ENCODE peak calls at places on chromosome 19, in nine cellular contexts. One of them, this sample, is unnamed.

GRCh38 chr19:601310-601709 is 11.6 kb downstream of the HCN2 start:
- DNase-seq in epithelial cell of esophagus: no peak
- DNase-seq in cardiac fibroblast: no peak
- DNase-seq in pancreas: no peak
- DNase-seq in mucosa of descending colon: no peak
- DNase-seq in heart left ventricle: no peak
- DNase-seq in tibial nerve: no peak
- DNase-seq in fibroblast of lung: no peak
- DNase-seq in fibroblast of mammary gland: no peak
- DNase-seq in this sample: no peak

GRCh38 chr19:50415661-50416033 is 3.1 kb upstream of the SPIB start:
- DNase-seq in epithelial cell of esophagus: no peak
- DNase-seq in cardiac fibroblast: no peak
- DNase-seq in pancreas: no peak
- DNase-seq in mucosa of descending colon: peak
- DNase-seq in heart left ventricle: no peak
- DNase-seq in tibial nerve: no peak
- DNase-seq in fibroblast of lung: no peak
- DNase-seq in fibroblast of mammary gland: no peak
- DNase-seq in this sample: no peak

GRCh38 chr19:34474233-34474989 is 7.1 kb upstream of the WTIP start:
- DNase-seq in epithelial cell of esophagus: no peak
- DNase-seq in cardiac fibroblast: no peak
- DNase-seq in pancreas: no peak
- DNase-seq in mucosa of descending colon: no peak
- DNase-seq in heart left ventricle: no peak
- DNase-seq in tibial nerve: no peak
- DNase-seq in fibroblast of lung: no peak
- DNase-seq in fibroblast of mammary gland: peak
- DNase-seq in this sample: no peak

GRCh38 chr19:56969726-56970125 is 129.2 kb upstream of the PEG3 start:
- DNase-seq in epithelial cell of esophagus: no peak
- DNase-seq in cardiac fibroblast: no peak
- DNase-seq in pancreas: no peak
- DNase-seq in mucosa of descending colon: no peak
- DNase-seq in heart left ventricle: no peak
- DNase-seq in tibial nerve: no peak
- DNase-seq in fibroblast of lung: no peak
- DNase-seq in fibroblast of mammary gland: no peak
- DNase-seq in this sample: peak

GRCh38 chr19:33410915-33411401 is 37.4 kb downstream of the CEBPG start:
- DNase-seq in epithelial cell of esophagus: no peak
- DNase-seq in cardiac fibroblast: no peak
- DNase-seq in pancreas: no peak
- DNase-seq in mucosa of descending colon: peak
- DNase-seq in heart left ventricle: no peak
- DNase-seq in tibial nerve: no peak
- DNase-seq in fibroblast of lung: no peak
- DNase-seq in fibroblast of mammary gland: no peak
- DNase-seq in this sample: no peak

GRCh38 chr19:12260861-12261260 is 33.8 kb downstream of the ZNF44 start:
- DNase-seq in epithelial cell of esophagus: no peak
- DNase-seq in cardiac fibroblast: no peak
- DNase-seq in pancreas: no peak
- DNase-seq in mucosa of descending colon: no peak
- DNase-seq in heart left ventricle: no peak
- DNase-seq in tibial nerve: no peak
- DNase-seq in fibroblast of lung: no peak
- DNase-seq in fibroblast of mammary gland: no peak
- DNase-seq in this sample: no peak

GRCh38 chr19:47002106-47002766 is 17.4 kb upstream of the NPAS1 start:
- DNase-seq in epithelial cell of esophagus: peak
- DNase-seq in cardiac fibroblast: no peak
- DNase-seq in pancreas: no peak
- DNase-seq in mucosa of descending colon: no peak
- DNase-seq in heart left ventricle: no peak
- DNase-seq in tibial nerve: no peak
- DNase-seq in fibroblast of lung: no peak
- DNase-seq in fibroblast of mammary gland: no peak
- DNase-seq in this sample: no peak

GRCh38 chr19:33794578-33795369 is 1.9 kb upstream of the KCTD15 start:
- DNase-seq in epithelial cell of esophagus: no peak
- DNase-seq in cardiac fibroblast: peak
- DNase-seq in pancreas: no peak
- DNase-seq in mucosa of descending colon: no peak
- DNase-seq in heart left ventricle: no peak
- DNase-seq in tibial nerve: no peak
- DNase-seq in fibroblast of lung: no peak
- DNase-seq in fibroblast of mammary gland: peak
- DNase-seq in this sample: peak

GRCh38 chr19:5205388-5205787 is 135.2 kb downstream of the PTPRS start:
- DNase-seq in epithelial cell of esophagus: no peak
- DNase-seq in cardiac fibroblast: no peak
- DNase-seq in pancreas: no peak
- DNase-seq in mucosa of descending colon: no peak
- DNase-seq in heart left ventricle: no peak
- DNase-seq in tibial nerve: no peak
- DNase-seq in fibroblast of lung: no peak
- DNase-seq in fibroblast of mammary gland: no peak
- DNase-seq in this sample: no peak

GRCh38 chr19:33905937-33906577 is 109.4 kb downstream of the KCTD15 start:
- DNase-seq in epithelial cell of esophagus: peak
- DNase-seq in cardiac fibroblast: peak
- DNase-seq in pancreas: peak
- DNase-seq in mucosa of descending colon: peak
- DNase-seq in heart left ventricle: peak
- DNase-seq in tibial nerve: peak
- DNase-seq in fibroblast of lung: no peak
- DNase-seq in fibroblast of mammary gland: no peak
- DNase-seq in this sample: no peak

GRCh38 chr19:46198756-46199155 is 30.8 kb upstream of the IGFL1 start:
- DNase-seq in epithelial cell of esophagus: peak
- DNase-seq in cardiac fibroblast: no peak
- DNase-seq in pancreas: no peak
- DNase-seq in mucosa of descending colon: no peak
- DNase-seq in heart left ventricle: no peak
- DNase-seq in tibial nerve: no peak
- DNase-seq in fibroblast of lung: no peak
- DNase-seq in fibroblast of mammary gland: no peak
- DNase-seq in this sample: no peak

GRCh38 chr19:34482380-34483250 is 1.1 kb downstream of the WTIP start:
- DNase-seq in epithelial cell of esophagus: peak
- DNase-seq in cardiac fibroblast: peak
- DNase-seq in pancreas: no peak
- DNase-seq in mucosa of descending colon: no peak
- DNase-seq in heart left ventricle: no peak
- DNase-seq in tibial nerve: no peak
- DNase-seq in fibroblast of lung: peak
- DNase-seq in fibroblast of mammary gland: peak
- DNase-seq in this sample: peak

GRCh38 chr19:1214862-1215731 is 9.5 kb downstream of the STK11 start:
- DNase-seq in epithelial cell of esophagus: peak
- DNase-seq in cardiac fibroblast: no peak
- DNase-seq in pancreas: peak
- DNase-seq in mucosa of descending colon: no peak
- DNase-seq in heart left ventricle: peak
- DNase-seq in tibial nerve: no peak
- DNase-seq in fibroblast of lung: no peak
- DNase-seq in fibroblast of mammary gland: no peak
- DNase-seq in this sample: no peak

GRCh38 chr19:5646703-5647102 is 23.8 kb downstream of the SAFB start:
- DNase-seq in epithelial cell of esophagus: no peak
- DNase-seq in cardiac fibroblast: no peak
- DNase-seq in pancreas: no peak
- DNase-seq in mucosa of descending colon: no peak
- DNase-seq in heart left ventricle: no peak
- DNase-seq in tibial nerve: no peak
- DNase-seq in fibroblast of lung: no peak
- DNase-seq in fibroblast of mammary gland: no peak
- DNase-seq in this sample: no peak

GRCh38 chr19:40713939-40714338 is 2.7 kb downstream of the COQ8B start:
- DNase-seq in epithelial cell of esophagus: no peak
- DNase-seq in cardiac fibroblast: no peak
- DNase-seq in pancreas: no peak
- DNase-seq in mucosa of descending colon: no peak
- DNase-seq in heart left ventricle: no peak
- DNase-seq in tibial nerve: no peak
- DNase-seq in fibroblast of lung: no peak
- DNase-seq in fibroblast of mammary gland: no peak
- DNase-seq in this sample: no peak
- H3K4me3 ChIP-seq in epithelial cell of esophagus: peak
- H3K4me3 ChIP-seq in cardiac fibroblast: no peak
- H3K4me3 ChIP-seq in pancreas: peak
- H3K4me3 ChIP-seq in mucosa of descending colon: no peak
- H3K4me3 ChIP-seq in heart left ventricle: peak
- H3K4me3 ChIP-seq in tibial nerve: peak
- H3K4me3 ChIP-seq in fibroblast of lung: peak
- H3K4me3 ChIP-seq in fibroblast of mammary gland: no peak
- H3K4me3 ChIP-seq in this sample: peak

DNA sequence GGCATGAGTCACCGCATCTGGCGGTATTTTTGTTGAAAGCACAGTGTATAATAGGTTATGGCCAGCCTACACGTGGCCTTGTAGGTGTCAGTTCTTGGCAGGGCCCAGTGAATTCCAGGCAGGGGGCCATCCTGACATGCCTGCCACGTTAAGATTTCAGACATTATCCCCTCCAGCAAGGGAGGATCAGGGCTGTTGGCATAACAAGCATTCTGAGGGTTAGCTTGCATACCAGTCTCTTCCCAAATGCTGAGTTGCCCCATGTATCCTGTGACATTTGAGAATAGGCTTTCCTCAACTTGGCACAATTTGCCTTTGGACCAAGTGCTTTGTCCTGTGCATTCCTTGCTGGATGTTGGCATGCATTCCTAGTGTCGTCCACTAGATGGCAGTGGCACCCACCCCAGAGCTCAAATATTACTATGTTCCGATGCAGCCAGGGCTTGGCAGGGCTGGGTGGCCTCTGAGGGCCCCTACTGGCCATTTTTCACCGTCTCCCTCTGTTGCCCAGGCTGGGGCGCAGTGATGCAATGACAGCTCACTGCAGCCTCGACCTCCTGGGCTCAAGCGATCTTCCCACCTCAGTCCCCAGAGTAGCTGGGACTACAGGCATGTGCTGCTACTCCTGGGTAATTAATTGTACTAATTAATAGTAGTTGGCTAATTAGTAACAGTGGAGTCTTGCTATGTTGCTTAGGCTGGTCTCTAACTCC is 31.2 kb downstream of the NLRP12 start:
- DNase-seq in epithelial cell of esophagus: peak
- DNase-seq in cardiac fibroblast: peak
- DNase-seq in pancreas: peak
- DNase-seq in mucosa of descending colon: peak
- DNase-seq in heart left ventricle: peak
- DNase-seq in tibial nerve: peak
- DNase-seq in fibroblast of lung: peak
- DNase-seq in fibroblast of mammary gland: peak
- DNase-seq in this sample: peak
- TF ChIP-seq CTCF in epithelial cell of esophagus: peak
- TF ChIP-seq CTCF in cardiac fibroblast: peak
- TF ChIP-seq CTCF in pancreas: peak
- TF ChIP-seq CTCF in mucosa of descending colon: peak
- TF ChIP-seq CTCF in heart left ventricle: peak
- TF ChIP-seq CTCF in tibial nerve: peak
- TF ChIP-seq CTCF in fibroblast of lung: peak
- TF ChIP-seq CTCF in fibroblast of mammary gland: peak
- TF ChIP-seq CTCF in this sample: peak

GRCh38 chr19:17996826-17997316 is 11.1 kb upstream of the ARRDC2 start:
- DNase-seq in epithelial cell of esophagus: peak
- DNase-seq in cardiac fibroblast: peak
- DNase-seq in pancreas: peak
- DNase-seq in mucosa of descending colon: peak
- DNase-seq in heart left ventricle: peak
- DNase-seq in tibial nerve: peak
- DNase-seq in fibroblast of lung: peak
- DNase-seq in fibroblast of mammary gland: peak
- DNase-seq in this sample: peak

GRCh38 chr19:17997969-17998826 is 9.8 kb upstream of the ARRDC2 start:
- DNase-seq in epithelial cell of esophagus: no peak
- DNase-seq in cardiac fibroblast: peak
- DNase-seq in pancreas: peak
- DNase-seq in mucosa of descending colon: no peak
- DNase-seq in heart left ventricle: no peak
- DNase-seq in tibial nerve: no peak
- DNase-seq in fibroblast of lung: peak
- DNase-seq in fibroblast of mammary gland: peak
- DNase-seq in this sample: no peak

GRCh38 chr19:17988161-17988560 is 19.8 kb upstream of the ARRDC2 start:
- DNase-seq in epithelial cell of esophagus: no peak
- DNase-seq in cardiac fibroblast: no peak
- DNase-seq in pancreas: no peak
- DNase-seq in mucosa of descending colon: no peak
- DNase-seq in heart left ventricle: no peak
- DNase-seq in tibial nerve: no peak
- DNase-seq in fibroblast of lung: no peak
- DNase-seq in fibroblast of mammary gland: no peak
- DNase-seq in this sample: no peak

GRCh38 chr19:17989425-17990094 is 18.4 kb upstream of the ARRDC2 start:
- DNase-seq in epithelial cell of esophagus: no peak
- DNase-seq in cardiac fibroblast: no peak
- DNase-seq in pancreas: no peak
- DNase-seq in mucosa of descending colon: no peak
- DNase-seq in heart left ventricle: no peak
- DNase-seq in tibial nerve: no peak
- DNase-seq in fibroblast of lung: no peak
- DNase-seq in fibroblast of mammary gland: no peak
- DNase-seq in this sample: no peak

GRCh38 chr19:17993076-17993813 is 14.7 kb upstream of the ARRDC2 start:
- DNase-seq in epithelial cell of esophagus: no peak
- DNase-seq in cardiac fibroblast: no peak
- DNase-seq in pancreas: no peak
- DNase-seq in mucosa of descending colon: no peak
- DNase-seq in heart left ventricle: no peak
- DNase-seq in tibial nerve: no peak
- DNase-seq in fibroblast of lung: no peak
- DNase-seq in fibroblast of mammary gland: no peak
- DNase-seq in this sample: no peak
- H3K4me3 ChIP-seq in epithelial cell of esophagus: no peak
- H3K4me3 ChIP-seq in cardiac fibroblast: no peak
- H3K4me3 ChIP-seq in pancreas: no peak
- H3K4me3 ChIP-seq in mucosa of descending colon: no peak
- H3K4me3 ChIP-seq in heart left ventricle: no peak
- H3K4me3 ChIP-seq in tibial nerve: no peak
- H3K4me3 ChIP-seq in fibroblast of lung: no peak
- H3K4me3 ChIP-seq in fibroblast of mammary gland: no peak
- H3K4me3 ChIP-seq in this sample: no peak

DNA sequence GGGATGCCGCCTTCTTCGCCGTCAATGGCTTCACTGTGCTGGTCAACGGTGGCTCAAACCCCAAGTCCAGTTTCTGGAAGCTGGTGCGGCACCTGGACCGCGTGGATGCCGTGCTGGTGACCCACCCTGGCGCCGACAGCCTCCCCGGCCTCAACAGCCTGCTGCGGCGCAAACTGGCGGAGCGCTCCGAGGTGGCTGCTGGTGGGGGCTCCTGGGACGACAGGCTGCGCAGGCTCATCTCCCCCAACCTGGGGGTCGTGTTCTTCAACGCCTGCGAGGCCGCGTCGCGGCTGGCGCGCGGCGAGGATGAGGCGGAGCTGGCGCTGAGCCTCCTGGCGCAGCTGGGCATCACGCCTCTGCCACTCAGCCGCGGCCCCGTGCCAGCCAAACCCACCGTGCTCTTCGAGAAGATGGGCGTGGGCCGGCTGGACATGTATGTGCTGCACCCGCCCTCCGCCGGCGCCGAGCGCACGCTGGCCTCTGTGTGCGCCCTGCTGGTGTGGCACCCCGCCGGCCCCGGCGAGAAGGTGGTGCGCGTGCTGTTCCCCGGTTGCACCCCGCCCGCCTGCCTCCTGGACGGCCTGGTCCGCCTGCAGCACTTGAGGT is 7.0 kb downstream of the MAP1S start:
- DNase-seq in epithelial cell of esophagus: no peak
- DNase-seq in cardiac fibroblast: no peak
- DNase-seq in pancreas: no peak
- DNase-seq in mucosa of descending colon: no peak
- DNase-seq in heart left ventricle: no peak
- DNase-seq in tibial nerve: no peak
- DNase-seq in fibroblast of lung: no peak
- DNase-seq in fibroblast of mammary gland: no peak
- DNase-seq in this sample: no peak
- TF ChIP-seq CTCF in epithelial cell of esophagus: no peak
- TF ChIP-seq CTCF in cardiac fibroblast: no peak
- TF ChIP-seq CTCF in pancreas: no peak
- TF ChIP-seq CTCF in mucosa of descending colon: no peak
- TF ChIP-seq CTCF in heart left ventricle: no peak
- TF ChIP-seq CTCF in tibial nerve: no peak
- TF ChIP-seq CTCF in fibroblast of lung: no peak
- TF ChIP-seq CTCF in fibroblast of mammary gland: no peak
- TF ChIP-seq CTCF in this sample: no peak

This sample was measured in fibroblast of villous mesenchyme.